ENCODE peak calls at places on chromosomes 11 and 22, in five cellular contexts. D is HepG2, P is GM12878, G is H1, C is K562. Q is an unnamed sample.
A peak's percentile ranks its signal among the peaks of the same experiment; 100 is the strongest.

GRCh38 chr11:34570584-34570983 is 50.3 kb upstream of the EHF start:
- DNase-seq in P (no peak), D (no peak), G (no peak), C (no peak), Q (no peak)

GRCh38 chr11:111920908-111921307 is 2.2 kb downstream of the C11orf52 start:
- DNase-seq in P (no peak), D (no peak), G (no peak), C (no peak), Q (no peak)

GRCh38 chr11:2041153-2041552 is 43.5 kb upstream of the H19 start:
- DNase-seq in C (no peak), P (no peak), D (no peak), G (no peak), Q (no peak)

GRCh38 chr11:68206211-68206610 is 6.9 kb downstream of the KMT5B start:
- DNase-seq in D (peak; percentile 74), P (no peak), G (no peak), C (peak; percentile 47), Q (peak; percentile 53)

GRCh38 chr11:117780456-117780855 is 16.6 kb downstream of the DSCAML1 start:
- DNase-seq in G (no peak), C (no peak), D (no peak), P (no peak), Q (no peak)

GRCh38 chr11:119229736-119230135 is 23.6 kb downstream of the CBL start:
- DNase-seq in D (no peak), G (no peak), P (no peak), C (no peak), Q (no peak)

GRCh38 chr11:84476581-84476980 is 1150.6 kb downstream of the DLG2 start:
- DNase-seq in D (no peak), P (no peak), C (no peak), G (no peak), Q (no peak)

GRCh38 chr22:44682556-44683168 is 19.3 kb upstream of the PRR5 start:
- DNase-seq in C (no peak), P (no peak), D (no peak), G (no peak), Q (no peak)

GRCh38 chr11:60307507-60308195 is 19.4 kb upstream of the MS4A6E start:
- DNase-seq in D (no peak), P (no peak), G (no peak), C (no peak), Q (no peak)

GRCh38 chr11:1149545-1149944 is 8.2 kb upstream of the MUC5AC start:
- DNase-seq in P (no peak), C (no peak), D (no peak), G (no peak), Q (no peak)

GRCh38 chr22:44622685-44623084 is 79.3 kb upstream of the PRR5 start:
- DNase-seq in D (no peak), C (no peak), P (no peak), G (no peak), Q (no peak)

GRCh38 chr22:26429458-26430238 is 588 bp downstream of the ASPHD2 start:
- DNase-seq in G (no peak), P (no peak), D (no peak), C (no peak), Q (no peak)

GRCh38 chr11:64202992-64203391 is 3.5 kb upstream of the FERMT3 start:
- DNase-seq in C (no peak), P (no peak), G (no peak), D (no peak), Q (no peak)

GRCh38 chr22:40178417-40179409 is 988 bp downstream of the TNRC6B start:
- DNase-seq in G (no peak), P (no peak), C (no peak), D (peak; percentile 31), Q (no peak)

GRCh38 chr11:79902493-79902892 is 461.7 kb upstream of the TENM4 start:
- DNase-seq in C (no peak), P (no peak), G (no peak), D (no peak), Q (no peak)

GRCh38 chr22:49208768-49209252 is 618.9 kb downstream of the BRD1 start:
- DNase-seq in G (no peak), C (peak; percentile 16), P (no peak), D (no peak), Q (no peak)

GRCh38 chr11:11621881-11622706 is at the start of gene GALNT18:
- DNase-seq in G (peak; percentile 85), P (peak; percentile 68), D (peak; percentile 67), C (peak; percentile 99), Q (peak; percentile 81)

GRCh38 chr11:61516675-61517516 is 8.3 kb downstream of the LRRC10B start:
- DNase-seq in D (peak; percentile 8), C (peak; percentile 83), G (no peak), P (no peak), Q (no peak)

GRCh38 chr11:126433989-126434949 is 78.8 kb downstream of the ST3GAL4 start:
- DNase-seq in P (no peak), D (no peak), C (no peak), G (no peak), Q (no peak)

GRCh38 chr11:71198141-71198822 is 54.1 kb downstream of the SHANK2 start:
- DNase-seq in P (no peak), G (no peak), D (no peak), C (no peak), Q (no peak)

GRCh38 chr11:9459573-9460321 is 1.1 kb upstream of the ZNF143 start:
- DNase-seq in D (peak; percentile 35), G (no peak), P (no peak), C (no peak), Q (peak; percentile 22)
- TF ChIP-seq ZNF274 in D (no peak), G (no peak), P (no peak), C (no peak), Q (no peak)

DNA sequence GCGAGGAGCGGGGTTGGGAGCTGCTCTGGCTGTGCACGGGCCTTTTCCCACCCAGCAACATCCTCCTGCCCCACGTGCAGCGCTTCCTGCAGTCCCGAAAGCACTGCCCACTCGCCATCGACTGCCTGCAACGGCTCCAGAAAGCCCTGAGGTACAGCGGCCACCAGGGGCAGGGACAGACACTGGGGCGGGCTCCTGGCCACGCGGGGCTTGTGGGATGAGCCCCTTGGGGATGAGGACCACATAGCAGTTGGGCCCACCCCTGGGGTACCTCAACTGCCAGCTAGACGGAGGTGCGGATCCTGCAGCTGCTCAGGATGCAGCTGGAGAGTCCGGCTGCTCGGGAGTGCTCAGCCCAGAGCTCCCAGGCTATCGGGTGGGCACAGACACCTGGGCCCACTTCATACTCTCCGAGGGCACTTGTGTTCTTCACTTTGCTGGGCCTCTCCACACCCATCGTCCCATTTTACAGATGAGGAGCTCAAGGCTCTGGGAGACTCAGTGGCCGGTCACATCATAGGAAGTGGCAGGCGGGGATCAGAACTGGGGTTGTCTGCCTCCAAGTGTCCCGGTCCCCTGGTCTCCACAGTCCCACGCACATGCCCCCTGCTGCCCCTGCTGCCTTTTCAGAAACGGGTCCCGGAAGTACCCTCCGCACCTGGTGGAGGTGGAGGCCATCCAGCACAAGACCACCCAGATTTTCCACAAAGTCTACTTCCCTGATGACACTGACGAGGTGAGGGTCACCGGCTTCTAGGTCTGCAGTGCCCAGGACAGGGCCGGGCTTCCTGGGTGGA is 77.6 kb downstream of the MYO7A start:
- DNase-seq in G (no peak), D (no peak), C (no peak), P (no peak), Q (no peak)
- TF ChIP-seq JUND in G (no peak), D (no peak), C (no peak), P (no peak), Q (no peak)

DNA sequence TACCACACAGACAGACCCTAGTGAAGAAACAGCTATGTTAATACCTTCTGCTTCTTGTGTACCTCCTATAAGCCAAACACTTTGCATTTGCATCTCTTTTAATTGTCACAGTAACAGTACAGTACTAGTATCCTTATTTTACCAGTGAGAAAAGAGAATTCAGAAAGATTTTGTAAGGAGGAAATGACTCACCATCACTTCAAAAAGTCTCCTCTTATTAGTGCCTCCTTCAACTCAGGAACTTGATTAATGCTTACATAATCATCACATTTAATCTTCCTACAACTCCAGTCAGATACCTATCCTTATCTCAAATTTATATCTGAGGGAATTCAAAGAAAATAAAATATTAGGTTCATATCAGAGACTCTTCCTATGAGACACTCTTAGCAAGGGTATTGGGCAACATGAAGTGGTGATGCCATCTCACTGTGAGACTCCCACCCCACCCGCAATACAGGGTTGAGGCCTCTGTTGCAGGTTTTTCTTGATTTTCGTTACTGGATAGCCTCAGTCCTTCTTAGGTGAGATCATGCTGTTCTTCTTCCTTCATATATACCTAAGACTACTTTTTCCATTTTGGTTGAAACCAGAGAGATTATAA is 26.1 kb upstream of the CTSC start:
- DNase-seq in G (no peak), P (no peak), C (no peak), D (no peak), Q (no peak)
- H3K27ac ChIP-seq in G (no peak overlapping the region), P (peak overlapping the region; percentile 49), C (no peak overlapping the region), D (no peak overlapping the region), Q (no peak overlapping the region)

GRCh38 chr22:29427176-29427760 is 11.1 kb upstream of the RFPL1 start:
- DNase-seq in D (no peak), C (no peak), G (no peak), P (no peak), Q (no peak)
- TF ChIP-seq ZNF274 in D (no peak), C (no peak), G (no peak), P (no peak), Q (no peak)

GRCh38 chr11:65708451-65708850 is 3.6 kb upstream of the KAT5 start:
- DNase-seq in G (no peak), D (no peak), C (no peak), P (no peak), Q (no peak)
- TF ChIP-seq JUND in G (no peak), D (no peak), C (no peak), P (no peak), Q (no peak)

DNA sequence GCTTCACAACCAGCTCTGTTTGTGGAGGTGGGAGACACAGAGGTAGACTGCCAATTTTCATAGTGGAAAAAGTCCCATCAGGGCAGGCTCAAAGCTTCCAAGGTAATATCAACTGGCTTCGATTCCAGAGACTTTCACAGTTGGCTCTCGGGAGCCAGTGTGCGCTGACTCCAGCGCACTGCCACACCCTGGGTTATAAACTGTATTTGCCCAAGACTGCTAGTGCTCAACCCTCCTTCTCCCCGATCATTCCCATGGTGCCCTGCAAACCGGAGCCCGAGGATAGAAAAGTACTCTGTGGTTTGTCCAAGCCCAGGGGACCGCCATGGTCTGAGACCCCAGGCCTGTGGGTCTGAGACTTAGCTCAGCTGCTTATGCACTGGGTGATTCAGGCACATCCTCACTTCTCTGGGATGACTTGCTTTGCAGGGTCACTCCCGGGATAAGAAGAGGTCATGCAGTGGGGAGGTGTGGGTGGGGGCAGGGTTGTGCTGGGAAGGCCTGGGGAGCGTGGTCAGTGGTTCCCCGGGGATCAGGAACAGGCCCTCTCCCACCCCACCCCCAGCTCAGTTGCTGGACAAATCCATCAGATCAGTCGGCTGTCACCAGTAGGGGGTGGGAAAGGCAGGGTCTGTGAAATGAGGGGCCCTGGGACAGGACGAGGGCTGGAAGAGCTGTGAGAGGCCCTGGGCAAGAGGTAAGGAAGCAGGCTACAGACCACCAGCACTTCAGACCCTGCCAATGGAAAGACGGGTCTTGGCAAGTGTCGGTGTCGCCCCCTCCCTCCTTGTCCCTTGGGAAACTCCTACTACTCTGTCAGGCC is 26.7 kb upstream of the PICK1 start:
- DNase-seq in C (no peak), D (no peak), P (no peak), G (no peak), Q (no peak)
- H3K27ac ChIP-seq in C (no peak overlapping the region), D (no peak overlapping the region), P (no peak overlapping the region), G (no peak overlapping the region), Q (no peak overlapping the region)

DNA sequence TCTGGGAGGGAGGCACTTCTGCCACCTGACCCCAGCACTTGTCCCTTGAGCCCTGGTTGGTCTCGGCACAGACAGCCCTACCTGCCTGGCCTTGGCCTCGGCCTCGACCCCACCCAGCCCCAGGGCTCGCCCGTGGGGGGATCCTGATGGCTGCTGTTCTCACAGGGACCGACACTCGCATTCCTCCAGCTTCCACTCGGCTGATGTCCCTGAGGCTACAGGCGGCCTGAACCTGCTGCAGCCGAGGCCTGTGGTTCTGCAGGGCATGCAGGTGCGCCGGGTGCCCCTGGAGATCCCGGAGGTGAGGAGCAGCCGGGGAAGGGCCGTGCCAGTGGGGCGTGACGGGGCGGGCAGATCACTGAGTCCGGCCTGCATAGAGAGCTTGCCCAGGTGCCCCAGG is 5.1 kb downstream of the PCNX3 start:
- DNase-seq in D (no peak), G (no peak), C (no peak), P (no peak), Q (no peak)
- TF ChIP-seq ZNF274 in D (no peak), G (no peak), C (no peak), P (no peak), Q (no peak)

Q was measured in HCT116.